ENCODE peak calls at places on chromosomes 2 and 18, in eight cellular contexts. U, V, R, H, P, K, Y and X are unnamed samples. For H3K9me3, the result is how much of the 10 kb centered on the place peaks cover.

GRCh38 chr2:129431881-129432280 is 547.6 kb upstream of the RAB6C start:
- DNase-seq in U (no peak), R (no peak), Y (no peak), P (no peak), H (no peak), V (no peak), K (no peak), X (no peak)

GRCh38 chr2:141610564-141610963 is 520.3 kb downstream of the LRP1B start:
- DNase-seq in K (no peak), Y (no peak), H (no peak), P (no peak), R (peak), V (no peak), U (no peak), X (no peak)

GRCh38 chr2:112483047-112483473 is 1.1 kb downstream of the TTL start:
- DNase-seq in V (peak), R (peak), P (peak), H (peak), K (peak), U (peak), Y (peak), X (no peak)

GRCh38 chr2:104854507-104855173 is 725 bp downstream of the POU3F3 start:
- DNase-seq in K (no peak), U (no peak), V (no peak), R (no peak), Y (peak), P (no peak), H (no peak), X (peak)

GRCh38 chr2:114762986-114763385 is 320.5 kb downstream of the DPP10 start:
- DNase-seq in P (no peak), Y (no peak), R (peak), H (no peak), U (no peak), K (no peak), V (no peak), X (no peak)

GRCh38 chr2:65686928-65687521 is 254.6 kb upstream of the SPRED2 start:
- DNase-seq in P (no peak), K (no peak), U (no peak), R (no peak), V (no peak), H (no peak), Y (no peak), X (no peak)

GRCh38 chr2:180322781-180323180 is 315.7 kb upstream of the CWC22 start:
- DNase-seq in U (no peak), R (no peak), H (no peak), K (peak), V (peak), P (no peak), Y (no peak), X (no peak)

GRCh38 chr2:2861666-2862240 is 515.9 kb downstream of the EIPR1 start:
- DNase-seq in V (no peak), P (no peak), U (no peak), R (no peak), K (no peak), Y (no peak), H (no peak), X (no peak)

GRCh38 chr2:8054070-8054469 is 627.8 kb upstream of the ID2 start:
- DNase-seq in Y (no peak), U (no peak), P (no peak), R (no peak), H (no peak), V (no peak), K (no peak), X (no peak)

GRCh38 chr18:22609642-22610041 is 191.9 kb upstream of the CTAGE1 start:
- DNase-seq in U (peak), Y (no peak), P (no peak), K (peak), H (no peak), V (peak), R (peak), X (peak)

GRCh38 chr2:33836628-33837027 is 237.5 kb upstream of the FAM98A start:
- DNase-seq in K (no peak), H (no peak), U (no peak), Y (no peak), P (no peak), R (no peak), V (no peak), X (no peak)

GRCh38 chr2:28751956-28752607 is 452 bp downstream of the PPP1CB start:
- DNase-seq in K (no peak), P (peak), U (no peak), V (peak), H (no peak), Y (no peak), R (peak), X (no peak)

GRCh38 chr18:4282954-4283353 is 172.2 kb downstream of the DLGAP1 start:
- DNase-seq in P (no peak), H (no peak), K (no peak), R (no peak), U (no peak), Y (no peak), V (no peak), X (no peak)

GRCh38 chr18:71707985-71708500 is 836.1 kb downstream of the CBLN2 start:
- DNase-seq in R (no peak), P (no peak), U (no peak), Y (no peak), K (no peak), H (no peak), V (peak), X (no peak)

GRCh38 chr2:181275643-181276070 is 181.5 kb upstream of the ITGA4 start:
- DNase-seq in H (no peak), V (no peak), U (no peak), Y (peak), P (no peak), R (peak), K (no peak), X (no peak)

GRCh38 chr2:124888431-124888830 is 863.3 kb downstream of the CNTNAP5 start:
- DNase-seq in H (no peak), R (no peak), P (no peak), V (no peak), Y (no peak), U (no peak), K (peak), X (no peak)

GRCh38 chr18:7684357-7684756 is 117.2 kb downstream of the PTPRM start:
- DNase-seq in U (no peak), H (no peak), P (no peak), Y (no peak), K (no peak), V (no peak), R (no peak), X (no peak)

GRCh38 chr2:163982938-163983337 is 247.1 kb upstream of the FIGN start:
- DNase-seq in H (no peak), U (no peak), R (no peak), Y (no peak), K (no peak), P (no peak), V (no peak), X (no peak)

GRCh38 chr2:217356795-217357194 is 496.9 kb upstream of the TNP1 start:
- DNase-seq in V (no peak), K (peak), Y (no peak), R (no peak), H (no peak), P (no peak), U (no peak), X (no peak)

GRCh38 chr2:83967854-83968253 is 491.2 kb downstream of the SUCLG1 start:
- DNase-seq in H (no peak), K (no peak), V (peak), P (no peak), Y (no peak), U (no peak), R (no peak), X (no peak)

GRCh38 chr2:20652141-20652540 is 1.2 kb upstream of the HS1BP3 start:
- DNase-seq in U (no peak), V (no peak), P (no peak), K (no peak), R (no peak), H (no peak), Y (no peak), X (no peak)

GRCh38 chr2:106547516-106547915 is 60.4 kb downstream of the CD8B2 start:
- DNase-seq in K (no peak), R (no peak), P (no peak), H (no peak), V (no peak), Y (no peak), U (no peak), X (no peak)

GRCh38 chr2:200613692-200614091 is 27.9 kb downstream of the AOX1 start:
- DNase-seq in Y (no peak), U (no peak), V (no peak), H (no peak), R (no peak), K (no peak), P (no peak), X (no peak)

GRCh38 chr2:200625958-200626363 is 40.1 kb downstream of the AOX1 start:
- DNase-seq in U (no peak), R (no peak), H (no peak), K (no peak), P (no peak), Y (no peak), V (no peak), X (no peak)

GRCh38 chr18:45291616-45292612 is 323.4 kb upstream of the SLC14A2 start:
- DNase-seq in K (peak), U (no peak), P (peak), H (no peak), Y (no peak), R (no peak), V (peak), X (no peak)

GRCh38 chr2:54422072-54422581 is 34.0 kb upstream of the SPTBN1 start:
- DNase-seq in V (no peak), K (no peak), H (no peak), P (no peak), Y (no peak), U (no peak), R (no peak), X (no peak)

GRCh38 chr2:162582357-162582798 is 238.4 kb downstream of the GCA start:
- DNase-seq in R (no peak), Y (peak), V (no peak), H (peak), K (peak), U (peak), P (no peak), X (no peak)

GRCh38 chr2:149360106-149360505 is 29.7 kb downstream of the LYPD6 start:
- DNase-seq in K (peak), Y (no peak), V (no peak), U (no peak), H (no peak), P (no peak), R (no peak), X (no peak)

GRCh38 chr18:51952844-51953243 is 387.2 kb upstream of the DCC start:
- DNase-seq in P (no peak), R (no peak), V (no peak), H (no peak), Y (no peak), K (no peak), U (no peak), X (no peak)
- H3K27ac ChIP-seq in P (no peak), R (no peak), V (no peak), H (no peak), Y (no peak), K (no peak), U (no peak), X (no peak)

DNA sequence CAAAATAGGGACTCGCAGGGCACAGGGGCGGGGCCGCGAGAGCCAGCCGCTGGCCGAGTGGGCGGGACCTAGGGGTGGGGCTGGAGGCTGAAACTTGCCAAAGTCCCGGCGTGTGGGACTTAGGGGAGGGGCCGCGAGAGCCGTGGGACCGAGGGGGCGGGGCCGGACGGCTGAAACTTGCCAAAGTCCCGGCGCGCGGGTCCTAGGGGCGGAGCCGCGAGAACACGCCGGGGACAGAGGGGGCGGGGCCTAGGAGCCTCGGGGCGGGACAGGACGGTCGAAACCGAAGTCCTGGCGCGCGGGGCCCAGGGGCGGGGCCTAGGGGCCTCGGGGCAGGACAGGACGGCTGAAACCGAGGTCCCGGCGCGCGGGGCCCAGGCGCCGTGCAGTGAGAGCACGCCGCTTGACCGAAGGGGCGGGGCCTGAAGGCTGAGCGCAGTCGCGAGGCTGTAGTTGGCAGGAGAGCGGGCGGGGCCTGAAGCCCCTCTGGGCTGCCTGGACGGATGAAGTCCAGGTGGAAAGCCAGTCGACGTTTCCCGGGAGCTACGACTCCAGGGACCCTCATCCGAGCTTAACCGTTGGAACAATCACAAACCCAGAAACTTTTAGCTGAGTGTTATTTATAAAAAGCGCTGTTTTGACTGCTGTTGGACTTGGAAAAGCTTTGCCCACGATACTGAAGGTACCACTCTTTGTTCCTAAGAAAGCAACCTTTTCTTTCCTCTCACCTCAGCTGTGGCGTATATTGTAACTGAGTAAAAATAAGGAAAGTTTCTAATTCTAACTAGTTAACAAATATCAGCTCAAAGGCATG is 475 bp upstream of the BARD1 start:
- DNase-seq in U (peak), R (peak), P (peak), Y (peak), K (peak), H (peak), V (peak), X (peak)
- TF ChIP-seq CTCF in U (no peak), R (no peak), P (no peak), Y (no peak), K (no peak), H (no peak), V (no peak), X (no peak)

DNA sequence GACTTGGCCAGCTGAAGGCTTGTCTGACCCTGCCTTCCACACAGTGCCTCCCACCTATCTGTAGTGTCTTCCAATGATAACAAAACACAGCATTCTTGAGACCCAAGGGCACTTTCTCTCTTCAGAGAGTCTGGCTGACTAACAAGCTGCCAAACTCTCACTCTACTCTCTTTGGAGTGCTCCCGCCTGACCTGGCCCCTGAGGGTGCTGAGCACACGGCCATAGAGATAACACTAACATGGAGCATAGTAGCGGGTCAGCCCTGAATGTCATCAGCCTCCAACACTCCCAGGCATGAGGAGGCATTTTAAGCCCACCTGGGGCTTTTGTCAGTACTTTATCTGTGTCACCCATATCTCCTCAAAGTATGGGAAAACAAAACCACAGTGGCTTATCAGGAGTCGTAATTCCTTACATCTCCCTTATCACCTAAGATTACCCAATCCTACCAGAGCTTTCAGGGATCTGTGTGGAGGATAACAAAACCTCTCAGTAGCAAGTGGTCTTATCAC is 160.3 kb upstream of the TCF4 start:
- DNase-seq in U (no peak), K (no peak), V (no peak), P (no peak), Y (no peak), R (peak), H (no peak), X (no peak)
- H3K9me3 ChIP-seq in U (under half), K (under half), V (under half), P (under half), Y (under half), R (under half), H (under half), X (under half)

DNA sequence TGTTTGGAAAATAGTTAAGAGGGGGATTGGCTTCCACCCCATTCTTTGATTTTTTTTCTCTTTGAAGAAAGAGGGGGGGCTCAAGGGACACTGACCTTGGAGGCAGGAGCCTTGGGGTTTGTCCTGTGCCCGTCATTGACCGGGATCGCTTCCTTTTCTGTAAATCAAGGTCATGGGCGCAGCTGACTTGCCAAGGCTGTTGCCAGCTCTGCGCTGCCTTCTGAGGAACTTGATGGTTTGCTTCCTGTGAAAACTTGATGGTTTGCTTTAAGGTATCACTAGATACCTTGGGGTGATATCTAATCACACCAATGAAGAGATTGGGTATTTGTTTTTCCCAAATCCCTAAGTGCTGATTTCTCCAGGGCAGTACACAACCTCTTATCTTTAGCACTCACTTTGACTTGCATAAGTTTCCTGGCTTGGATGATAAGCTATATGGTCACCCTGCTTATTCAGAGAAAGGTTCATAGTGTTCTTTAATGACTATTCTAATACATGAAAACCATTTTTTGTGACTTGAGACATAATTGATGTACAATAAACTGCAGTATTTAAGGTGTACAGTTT is 56.0 kb downstream of the DGKD start:
- DNase-seq in Y (no peak), H (no peak), V (no peak), R (no peak), P (no peak), K (no peak), U (no peak), X (no peak)
- H3K27ac ChIP-seq in Y (no peak), H (peak), V (no peak), R (no peak), P (peak), K (no peak), U (no peak), X (peak)

GRCh38 chr2:1150724-1151511 is 200.3 kb downstream of the SNTG2 start:
- DNase-seq in V (no peak), K (no peak), U (no peak), R (no peak), P (no peak), Y (no peak), H (no peak), X (no peak)

GRCh38 chr2:1152375-1152774 is 201.7 kb downstream of the SNTG2 start:
- DNase-seq in U (no peak), P (no peak), R (no peak), Y (no peak), K (no peak), V (no peak), H (no peak), X (no peak)

GRCh38 chr2:1153959-1154358 is 203.3 kb downstream of the SNTG2 start:
- DNase-seq in U (no peak), V (no peak), H (no peak), K (no peak), Y (no peak), P (no peak), R (no peak), X (no peak)

GRCh38 chr2:1143129-1143528 is 192.5 kb downstream of the SNTG2 start:
- DNase-seq in V (no peak), Y (no peak), P (no peak), H (no peak), U (no peak), R (no peak), K (no peak), X (no peak)

GRCh38 chr2:1147873-1148612 is 197.4 kb downstream of the SNTG2 start:
- DNase-seq in P (no peak), H (no peak), R (no peak), V (no peak), Y (no peak), K (no peak), U (no peak), X (no peak)
- TF ChIP-seq CTCF in P (peak), H (no peak), R (no peak), V (no peak), Y (peak), K (no peak), U (no peak), X (no peak)

DNA sequence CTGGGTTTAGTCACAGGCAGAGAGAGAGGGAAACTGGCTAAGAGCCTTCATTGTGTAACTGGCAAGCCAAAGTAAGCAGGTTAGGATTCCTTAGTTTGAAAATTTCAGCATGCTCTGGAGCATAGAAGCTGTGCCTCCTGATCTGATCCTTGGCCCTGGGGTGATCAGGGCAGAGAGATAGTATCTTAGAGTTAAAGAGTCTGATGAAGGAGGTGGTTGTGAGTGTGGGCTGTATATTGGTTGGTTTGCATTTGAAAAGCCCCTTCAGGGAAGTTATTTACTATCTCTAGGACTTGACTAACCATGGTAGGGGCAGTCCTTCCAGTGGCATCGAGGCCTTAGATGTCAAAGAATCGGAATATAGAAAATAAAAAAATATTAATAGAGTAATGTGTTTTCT is 230.1 kb downstream of the CD226 start:
- DNase-seq in R (no peak), P (no peak), Y (no peak), U (no peak), H (no peak), K (no peak), V (no peak), X (no peak)
- H3K9me3 ChIP-seq in R (under half), P (under half), Y (under half), U (under half), H (under half), K (under half), V (under half), X (under half)

GRCh38 chr2:74504591-74504990 is 2.9 kb downstream of the PCGF1 start:
- DNase-seq in R (no peak), P (no peak), Y (no peak), U (no peak), K (no peak), H (peak), V (no peak), X (no peak)

GRCh38 chr2:74502147-74502719 is 2.8 kb upstream of the LBX2 start:
- DNase-seq in Y (no peak), P (no peak), K (no peak), V (no peak), H (peak), U (no peak), R (no peak), X (no peak)

GRCh38 chr2:74501335-74502071 is 2.1 kb upstream of the LBX2 start:
- DNase-seq in P (no peak), V (no peak), H (no peak), R (no peak), Y (peak), K (no peak), U (no peak), X (no peak)

GRCh38 chr2:74503506-74504475 is 3.7 kb downstream of the PCGF1 start:
- DNase-seq in R (no peak), P (no peak), V (no peak), U (no peak), H (peak), Y (no peak), K (no peak), X (no peak)

GRCh38 chr2:74502720-74503505 is 3.5 kb upstream of the LBX2 start:
- DNase-seq in K (peak), P (no peak), H (peak), V (peak), Y (peak), R (peak), U (peak), X (peak)
- H3K27ac ChIP-seq in K (peak), P (no peak), H (peak), V (no peak), Y (no peak), R (no peak), U (no peak), X (peak)

GRCh38 chr2:241702405-241703127 is 727 bp downstream of the ING5 start:
- DNase-seq in V (peak), P (peak), K (peak), U (peak), R (peak), Y (peak), H (peak), X (peak)
- TF ChIP-seq CTCF in V (peak), P (peak), K (no peak), U (peak), R (peak), Y (peak), H (peak), X (peak)